ENCODE peak calls at places on chromosomes 1 and 21, in six cellular contexts. V, X, P, K, M and G are unnamed samples.
A peak's percentile ranks its signal among the peaks of the same experiment; 100 is the strongest.

GRCh38 chr21:42220138-42220701 is 1.3 kb downstream of the ABCG1 start:
- DNase-seq in V (peak; percentile 46), X (peak; percentile 83), P (peak; percentile 72), K (peak; percentile 71), M (peak; percentile 46), G (peak; percentile 10)

GRCh38 chr1:152048641-152048970 is 11.8 kb upstream of the S100A11 start:
- DNase-seq in V (no peak), X (no peak), P (no peak), K (no peak), M (no peak), G (no peak)

GRCh38 chr1:9842781-9843575 is 19.2 kb upstream of the CLSTN1 start:
- DNase-seq in V (no peak), X (no peak), P (peak; percentile 43), K (peak; percentile 51), M (peak; percentile 47), G (no peak)

GRCh38 chr1:218476385-218476784 is 131.2 kb downstream of the TGFB2 start:
- DNase-seq in V (no peak), X (peak; percentile 79), P (no peak), K (no peak), M (no peak), G (peak; percentile 66)

GRCh38 chr1:67948155-67949075 is 102.0 kb downstream of the DIRAS3 start:
- DNase-seq in V (no peak), X (peak; percentile 65), P (no peak), K (no peak), M (no peak), G (peak; percentile 59)

GRCh38 chr1:3746389-3746783 is 5.9 kb upstream of the CCDC27 start:
- DNase-seq in V (no peak), X (no peak), P (peak; percentile 45), K (no peak), M (no peak), G (no peak)

GRCh38 chr1:58432813-58433668 is 113.5 kb downstream of the OMA1 start:
- DNase-seq in V (peak; percentile 69), X (peak; percentile 37), P (no peak), K (peak; percentile 57), M (peak; percentile 33), G (peak; percentile 15)

GRCh38 chr1:59146651-59147358 is 150.1 kb upstream of the FGGY start:
- DNase-seq in V (peak; percentile 21), X (peak; percentile 80), P (peak; percentile 54), K (peak; percentile 54), M (peak; percentile 66), G (no peak)

GRCh38 chr1:68585371-68585770 is 88.5 kb upstream of the DEPDC1 start:
- DNase-seq in V (no peak), X (no peak), P (no peak), K (no peak), M (no peak), G (no peak)

GRCh38 chr1:18234790-18235242 is 127.2 kb downstream of the IGSF21 start:
- DNase-seq in V (peak; percentile 75), X (peak; percentile 23), P (no peak), K (peak; percentile 53), M (no peak), G (no peak)

GRCh38 chr1:23177438-23178380 is 9.1 kb upstream of the LUZP1 start:
- DNase-seq in V (peak; percentile 65), X (peak; percentile 89), P (peak; percentile 80), K (peak; percentile 84), M (peak; percentile 88), G (no peak)
- H3K27ac ChIP-seq in V (no peak overlapping the region), X (peak overlapping the region; percentile 90), P (peak overlapping the region; percentile 84), K (peak overlapping the region; percentile 86), M (peak overlapping the region; percentile 97), G (peak overlapping the region; percentile 79)

GRCh38 chr1:15122331-15122730 is 31.2 kb upstream of the TMEM51 start:
- DNase-seq in V (no peak), X (no peak), P (no peak), K (no peak), M (no peak), G (no peak)

GRCh38 chr1:15125101-15125745 is 28.3 kb upstream of the TMEM51 start:
- DNase-seq in V (no peak), X (no peak), P (no peak), K (no peak), M (no peak), G (no peak)

GRCh38 chr1:15123925-15124324 is 29.6 kb upstream of the TMEM51 start:
- DNase-seq in V (no peak), X (no peak), P (no peak), K (no peak), M (no peak), G (no peak)

GRCh38 chr1:15124362-15125100 is 29.0 kb upstream of the TMEM51 start:
- DNase-seq in V (no peak), X (no peak), P (no peak), K (no peak), M (no peak), G (no peak)

GRCh38 chr1:15123298-15123697 is 30.2 kb upstream of the TMEM51 start:
- DNase-seq in V (no peak), X (no peak), P (no peak), K (no peak), M (no peak), G (no peak)
- H3K27ac ChIP-seq in V (no peak overlapping the region), X (no peak overlapping the region), P (no peak overlapping the region), K (no peak overlapping the region), M (no peak overlapping the region), G (no peak overlapping the region)

GRCh38 chr1:89701746-89702241 is 68.9 kb downstream of the LRRC8C start:
- DNase-seq in V (no peak), X (no peak), P (no peak), K (no peak), M (no peak), G (no peak)
- H3K27ac ChIP-seq in V (no peak overlapping the region), X (no peak overlapping the region), P (no peak overlapping the region), K (no peak overlapping the region), M (peak overlapping the region; percentile 25), G (no peak overlapping the region)

GRCh38 chr1:155889566-155889965 is 21.6 kb downstream of the RIT1 start:
- DNase-seq in V (no peak), X (no peak), P (no peak), K (no peak), M (no peak), G (no peak)

GRCh38 chr1:155888481-155888880 is 22.7 kb downstream of the RIT1 start:
- DNase-seq in V (no peak), X (no peak), P (no peak), K (no peak), M (no peak), G (no peak)

GRCh38 chr1:155893389-155894142 is 17.6 kb downstream of the RIT1 start:
- DNase-seq in V (no peak), X (peak; percentile 88), P (no peak), K (no peak), M (no peak), G (peak; percentile 49)

GRCh38 chr1:155892801-155893200 is 18.3 kb downstream of the RIT1 start:
- DNase-seq in V (no peak), X (peak; percentile 82), P (no peak), K (no peak), M (no peak), G (peak; percentile 59)

GRCh38 chr1:155890251-155890650 is 20.9 kb downstream of the RIT1 start:
- DNase-seq in V (no peak), X (no peak), P (no peak), K (no peak), M (no peak), G (no peak)
- H3K27ac ChIP-seq in V (no peak overlapping the region), X (no peak overlapping the region), P (no peak overlapping the region), K (no peak overlapping the region), M (peak overlapping the region; percentile 51), G (no peak overlapping the region)

DNA sequence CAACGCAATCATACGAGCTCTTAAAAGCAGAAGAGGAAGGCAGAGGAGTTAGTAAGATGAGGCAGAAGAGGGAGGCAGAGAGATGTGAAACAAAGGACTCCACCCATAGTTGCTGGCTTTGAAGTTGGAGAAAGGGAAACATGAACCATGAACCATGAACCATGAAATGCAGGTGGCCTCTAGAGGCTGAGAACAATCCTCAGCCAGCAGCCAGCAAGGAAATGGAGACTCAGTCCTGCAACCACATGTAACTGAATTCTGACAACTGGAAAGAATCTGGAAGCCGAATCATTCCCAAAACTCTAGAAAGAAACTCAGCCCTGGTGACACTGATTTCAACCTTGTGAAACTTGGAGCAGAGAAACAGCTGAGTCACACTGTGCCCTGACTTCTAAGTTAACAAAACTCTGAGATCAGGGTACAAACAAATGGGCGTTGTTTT is 10.1 kb downstream of the DIPK1A start:
- DNase-seq in V (no peak), X (peak; percentile 76), P (no peak), K (no peak), M (no peak), G (no peak)
- H3K27ac ChIP-seq in V (no peak overlapping the region), X (peak overlapping the region; percentile 90), P (no peak overlapping the region), K (peak overlapping the region; percentile 82), M (no peak overlapping the region), G (peak overlapping the region; percentile 69)

GRCh38 chr1:157142765-157143423 is 4.7 kb upstream of the ETV3 start:
- DNase-seq in V (no peak), X (no peak), P (no peak), K (no peak), M (no peak), G (no peak)

GRCh38 chr1:157142245-157142644 is 4.0 kb upstream of the ETV3 start:
- DNase-seq in V (no peak), X (no peak), P (no peak), K (no peak), M (no peak), G (no peak)

GRCh38 chr1:157145081-157145480 is 6.9 kb upstream of the ETV3 start:
- DNase-seq in V (no peak), X (no peak), P (no peak), K (no peak), M (no peak), G (no peak)

GRCh38 chr1:157146244-157146643 is 8.0 kb upstream of the ETV3 start:
- DNase-seq in V (no peak), X (no peak), P (no peak), K (no peak), M (no peak), G (no peak)

GRCh38 chr1:157144509-157144908 is 6.3 kb upstream of the ETV3 start:
- DNase-seq in V (no peak), X (no peak), P (no peak), K (no peak), M (no peak), G (no peak)
- H3K27ac ChIP-seq in V (no peak overlapping the region), X (no peak overlapping the region), P (no peak overlapping the region), K (no peak overlapping the region), M (no peak overlapping the region), G (no peak overlapping the region)

GRCh38 chr1:234613992-234614584 is 4.1 kb upstream of the IRF2BP2 start:
- DNase-seq in V (no peak), X (peak; percentile 59), P (no peak), K (no peak), M (no peak), G (no peak)
- H3K27ac ChIP-seq in V (no peak overlapping the region), X (peak overlapping the region; percentile 95), P (peak overlapping the region; percentile 94), K (peak overlapping the region; percentile 100), M (peak overlapping the region; percentile 100), G (peak overlapping the region; percentile 55)

DNA sequence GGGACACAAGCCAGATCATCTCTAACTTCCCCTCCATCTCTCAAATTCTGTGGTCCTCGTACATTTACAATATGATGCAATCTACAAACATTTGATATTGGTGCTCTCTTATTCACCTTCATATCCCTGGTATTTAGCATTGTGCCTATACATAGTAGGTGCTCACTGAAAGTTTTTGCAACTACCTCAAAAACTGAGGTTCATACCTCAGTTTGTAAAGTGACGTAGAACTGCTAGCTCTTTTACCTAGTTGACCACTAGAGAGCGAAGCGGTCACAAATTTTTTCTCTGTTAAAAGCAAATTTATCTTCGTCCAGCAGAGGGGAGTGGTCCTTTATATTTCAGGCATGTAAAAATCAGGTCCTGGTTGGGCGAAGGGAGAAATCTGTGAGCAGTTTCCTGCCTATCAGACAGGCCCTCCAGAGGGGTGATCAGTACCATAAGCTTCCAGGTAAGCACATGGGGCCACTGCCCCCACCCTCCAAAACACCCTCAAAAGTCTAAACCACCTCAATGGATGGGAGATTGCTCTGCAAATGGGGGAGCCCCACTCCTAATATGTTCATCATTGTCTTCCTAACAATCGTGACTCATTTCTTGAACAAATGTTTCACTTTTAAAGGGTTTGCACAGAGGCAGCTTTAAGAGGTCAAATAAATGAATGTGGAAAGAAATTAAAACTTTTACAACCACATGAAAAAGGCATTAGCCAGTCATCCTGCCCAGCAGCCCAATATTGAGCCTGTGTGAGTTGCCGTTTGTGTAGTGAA is 10.6 kb upstream of the HLCS start:
- DNase-seq in V (peak; percentile 60), X (peak; percentile 94), P (no peak), K (no peak), M (no peak), G (peak; percentile 27)
- H3K27ac ChIP-seq in V (no peak overlapping the region), X (peak overlapping the region; percentile 43), P (no peak overlapping the region), K (no peak overlapping the region), M (no peak overlapping the region), G (no peak overlapping the region)